ENCODE peak calls at places on chromosomes 13 and 19, in nine cellular contexts. E is IMR-90, S is left ventricle myocardium inferior, B is cardiac fibroblast, G is Panc1, D is B cell, W is epithelial cell of esophagus, O is nephron progenitor cell, V is progenitor cell of endocrine pancreas. U is an unnamed sample.

GRCh38 chr13:113951246-113951999 is 22.5 kb downstream of the C13orf46 start:
- DNase-seq in D (peak), G (no peak), W (peak), E (peak), S (peak), V (no peak), O (peak), B (peak), U (peak)

GRCh38 chr13:54373211-54373610 is 1344.6 kb downstream of the OLFM4 start:
- DNase-seq in G (no peak), V (no peak), W (no peak), B (no peak), E (no peak), S (no peak), O (no peak), D (no peak), U (no peak)

GRCh38 chr19:49973987-49974386 is 13.0 kb upstream of the SIGLEC11 start:
- DNase-seq in D (no peak), W (no peak), G (no peak), V (no peak), O (no peak), B (no peak), S (peak), E (no peak), U (no peak)

GRCh38 chr13:20192470-20193141 is at the start of gene GJB2:
- DNase-seq in W (peak), G (no peak), E (no peak), B (no peak), O (peak), S (no peak), V (no peak), D (peak), U (no peak)

GRCh38 chr19:5801796-5802616 is 2.9 kb upstream of the NRTN start:
- DNase-seq in D (peak), E (peak), S (no peak), V (no peak), W (no peak), G (no peak), O (peak), B (no peak), U (no peak)

GRCh38 chr13:42747399-42747873 is 33.9 kb upstream of the FAM216B start:
- DNase-seq in E (peak), V (no peak), W (peak), S (no peak), D (no peak), O (no peak), G (no peak), B (peak), U (no peak)

GRCh38 chr19:750640-751423 is at the start of gene MISP:
- DNase-seq in V (no peak), G (no peak), W (peak), B (no peak), E (no peak), O (no peak), D (no peak), S (no peak), U (no peak)

GRCh38 chr19:3132971-3133792 is 2.7 kb upstream of the GNA15 start:
- DNase-seq in G (no peak), E (peak), S (no peak), B (peak), D (peak), V (no peak), O (no peak), W (peak), U (no peak)

GRCh38 chr13:82655518-82655855 is 1226.8 kb downstream of the SLITRK1 start:
- DNase-seq in S (no peak), O (no peak), G (no peak), W (no peak), V (no peak), E (peak), D (no peak), B (peak), U (no peak)

GRCh38 chr19:1251233-1251502 is 2.8 kb downstream of the MIDN start:
- DNase-seq in D (no peak), G (no peak), S (no peak), E (peak), W (peak), B (peak), O (peak), V (no peak), U (no peak)

GRCh38 chr19:2500157-2500556 is 24.2 kb downstream of the GADD45B start:
- DNase-seq in D (no peak), E (no peak), G (no peak), B (no peak), W (no peak), O (no peak), S (no peak), V (no peak), U (no peak)

GRCh38 chr13:110371550-110372465 is 64.7 kb downstream of the COL4A2 start:
- DNase-seq in G (no peak), B (peak), V (no peak), S (no peak), W (peak), O (no peak), E (peak), D (no peak), U (no peak)

GRCh38 chr19:45391346-45391745 is 13.5 kb downstream of the PPP1R13L start:
- DNase-seq in D (no peak), G (no peak), O (no peak), W (peak), S (no peak), V (no peak), E (peak), B (peak), U (no peak)

GRCh38 chr19:30284885-30285284 is 87.3 kb upstream of the ZNF536 start:
- DNase-seq in S (no peak), O (no peak), B (no peak), V (no peak), W (no peak), D (no peak), E (no peak), G (no peak), U (no peak)

GRCh38 chr19:18357041-18357440 is 16.6 kb downstream of the PGPEP1 start:
- DNase-seq in G (no peak), S (no peak), V (no peak), D (no peak), W (no peak), E (no peak), O (no peak), B (no peak), U (no peak)

GRCh38 chr13:23552661-23553060 is 17.6 kb upstream of the TNFRSF19 start:
- DNase-seq in E (no peak), W (no peak), S (no peak), G (no peak), V (no peak), D (no peak), O (no peak), B (no peak), U (no peak)

GRCh38 chr19:12773571-12773970 is 1.8 kb downstream of the HOOK2 start:
- DNase-seq in G (no peak), W (peak), V (no peak), B (peak), D (no peak), E (peak), O (no peak), S (peak), U (no peak)

GRCh38 chr13:29464105-29464679 is 131.3 kb downstream of the SLC7A1 start:
- DNase-seq in V (no peak), E (no peak), O (no peak), S (peak), B (no peak), D (no peak), G (no peak), W (no peak), U (no peak)

GRCh38 chr13:51976890-51977289 is 34.4 kb downstream of the ATP7B start:
- DNase-seq in E (no peak), G (no peak), S (no peak), O (no peak), W (no peak), V (no peak), B (no peak), D (no peak), U (no peak)

GRCh38 chr19:37973666-37974065 is 66.7 kb downstream of the SIPA1L3 start:
- DNase-seq in G (no peak), D (no peak), B (no peak), S (no peak), V (no peak), W (no peak), E (peak), O (no peak), U (no peak)

GRCh38 chr19:55487884-55488687 is at the start of gene SSC5D:
- DNase-seq in B (peak), E (peak), W (no peak), D (no peak), S (no peak), G (no peak), O (no peak), V (no peak), U (no peak)

GRCh38 chr13:38819596-38819995 is 132.7 kb downstream of the FREM2 start:
- DNase-seq in V (no peak), D (no peak), O (no peak), G (no peak), S (no peak), B (no peak), E (no peak), W (no peak), U (no peak)

GRCh38 chr19:57351867-57352266 is 796 bp downstream of the ZNF304 start:
- DNase-seq in V (no peak), E (peak), W (peak), O (no peak), B (peak), S (no peak), G (no peak), D (no peak), U (no peak)

GRCh38 chr13:106464076-106464475 is 71.4 kb downstream of the EFNB2 start:
- DNase-seq in V (no peak), D (no peak), S (no peak), B (no peak), E (no peak), W (no peak), O (no peak), G (no peak), U (no peak)

GRCh38 chr19:31263317-31263716 is 85.9 kb downstream of the TSHZ3 start:
- DNase-seq in E (no peak), D (no peak), B (no peak), G (no peak), W (no peak), O (no peak), S (no peak), V (no peak), U (no peak)

GRCh38 chr19:16088351-16088984 is 12.2 kb downstream of the TPM4 start:
- DNase-seq in G (no peak), B (no peak), V (no peak), W (no peak), O (no peak), D (no peak), E (no peak), S (no peak), U (no peak)

GRCh38 chr13:104779311-104779710 is 1713.1 kb upstream of the SLC10A2 start:
- DNase-seq in W (peak), E (peak), S (no peak), G (no peak), V (no peak), O (peak), D (no peak), B (peak), U (no peak)

GRCh38 chr19:48565090-48565489 is 13.1 kb downstream of the SULT2B1 start:
- DNase-seq in W (peak), S (no peak), B (peak), O (no peak), E (peak), D (no peak), V (no peak), G (no peak), U (no peak)

GRCh38 chr13:23504188-23504587 is 66.0 kb upstream of the TNFRSF19 start:
- DNase-seq in E (peak), G (no peak), O (no peak), W (no peak), D (no peak), S (no peak), V (no peak), B (no peak), U (no peak)

GRCh38 chr13:93947651-93948050 is 531.8 kb downstream of the DCT start:
- DNase-seq in S (no peak), B (no peak), G (no peak), W (no peak), D (no peak), E (no peak), V (no peak), O (no peak), U (no peak)

GRCh38 chr13:93956416-93956815 is 523.1 kb downstream of the DCT start:
- DNase-seq in W (no peak), S (no peak), G (no peak), D (no peak), B (no peak), E (no peak), V (no peak), O (no peak), U (no peak)

GRCh38 chr13:93948523-93948922 is 531.0 kb downstream of the DCT start:
- DNase-seq in O (no peak), B (no peak), W (no peak), D (no peak), G (no peak), S (no peak), E (no peak), V (no peak), U (no peak)

GRCh38 chr13:93953856-93954255 is 525.6 kb downstream of the DCT start:
- DNase-seq in B (no peak), W (no peak), V (no peak), D (no peak), O (no peak), S (no peak), G (no peak), E (no peak), U (no peak)

GRCh38 chr13:93951153-93951552 is 528.3 kb downstream of the DCT start:
- DNase-seq in B (peak), V (no peak), W (peak), O (no peak), E (peak), G (no peak), D (no peak), S (no peak), U (no peak)
- TF ChIP-seq CTCF in B (peak), V (no peak), W (peak), O (no peak), E (peak), G (no peak), D (no peak), S (peak), U (no peak)

GRCh38 chr13:45269204-45269603 is 68.4 kb upstream of the KCTD4 start:
- DNase-seq in V (no peak), W (no peak), G (no peak), D (no peak), S (no peak), E (peak), O (no peak), B (peak), U (no peak)
- TF ChIP-seq CTCF in V (no peak), W (no peak), G (no peak), D (no peak), S (no peak), E (no peak), O (no peak), B (no peak), U (no peak)

GRCh38 chr19:53007200-53008054 is 6.3 kb upstream of the ERVV-1 start:
- DNase-seq in D (no peak), O (no peak), E (no peak), S (no peak), V (no peak), W (no peak), G (no peak), B (no peak), U (no peak)
- TF ChIP-seq CTCF in D (no peak), O (no peak), E (no peak), S (no peak), V (no peak), W (no peak), G (no peak), B (no peak), U (no peak)

DNA sequence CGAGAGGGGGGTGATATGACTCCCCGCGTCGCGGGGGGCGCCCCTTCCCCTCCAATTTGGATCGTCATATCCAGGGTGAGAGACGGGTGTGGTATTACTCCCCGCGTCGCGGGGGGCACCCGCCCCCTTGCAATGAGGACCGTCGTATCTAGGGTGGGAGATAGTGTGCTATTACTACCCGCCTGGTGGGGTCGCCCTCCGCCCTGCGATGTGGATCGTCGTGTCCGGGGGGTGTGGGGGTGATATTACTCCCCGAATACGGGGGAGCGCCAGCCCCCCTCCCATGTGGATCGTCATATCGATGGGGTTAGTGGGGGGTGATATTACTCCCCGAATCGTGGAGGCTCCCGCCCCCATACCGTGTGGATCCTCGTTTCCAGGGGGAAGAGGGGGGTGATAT is 29.2 kb upstream of the RGCC start:
- DNase-seq in D (peak), E (no peak), V (no peak), B (no peak), O (peak), G (no peak), W (no peak), S (no peak), U (no peak)
- TF ChIP-seq CTCF in D (peak), E (peak), V (no peak), B (peak), O (peak), G (peak), W (peak), S (peak), U (no peak)

GRCh38 chr19:33868821-33869412 is 72.2 kb downstream of the KCTD15 start:
- DNase-seq in D (no peak), G (no peak), O (peak), S (peak), W (peak), B (peak), V (no peak), E (no peak), U (peak)
- TF ChIP-seq CTCF in D (no peak), G (no peak), O (no peak), S (no peak), W (peak), B (no peak), V (no peak), E (no peak), U (no peak)

DNA sequence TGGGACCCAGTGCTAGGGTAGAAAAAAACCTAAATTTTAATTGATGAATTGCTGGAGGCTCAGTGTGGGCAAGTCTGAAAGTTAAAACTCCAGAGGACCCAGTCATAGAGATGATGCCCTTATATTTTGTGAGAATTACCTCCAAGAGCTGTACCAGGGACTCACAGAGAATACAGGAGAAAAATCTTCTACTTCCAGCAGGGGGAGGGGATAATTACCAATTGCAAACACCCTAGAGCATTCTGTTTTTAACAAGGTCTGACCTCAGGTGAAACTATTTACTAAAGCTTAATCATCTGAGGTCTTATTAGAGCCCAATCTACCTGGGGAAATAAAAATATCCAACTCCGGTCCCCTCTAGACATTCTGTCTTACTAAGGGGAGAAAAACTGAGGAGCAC is 994.7 kb upstream of the MIR17HG start:
- DNase-seq in O (no peak), B (no peak), S (no peak), G (no peak), E (no peak), W (no peak), D (no peak), V (no peak), U (no peak)
- TF ChIP-seq CTCF in O (no peak), B (no peak), S (no peak), G (no peak), E (no peak), W (no peak), D (no peak), V (peak), U (no peak)

GRCh38 chr19:35322014-35322413 is 7.0 kb upstream of the CD22 start:
- DNase-seq in D (no peak), V (no peak), O (no peak), S (no peak), G (no peak), E (no peak), B (no peak), W (no peak), U (no peak)
- TF ChIP-seq CTCF in D (no peak), V (no peak), O (no peak), S (no peak), G (no peak), E (no peak), B (no peak), W (no peak), U (no peak)

U was measured in breast epithelium.